ENCODE peak calls at places on chromosomes 2 and 18, in six cellular contexts. M, P, K, T, Z and V are unnamed samples.

GRCh38 chr2:178298785-178299212 is 104.5 kb downstream of the OSBPL6 start:
- DNase-seq in P (peak), K (no peak), Z (peak), M (no peak), T (no peak), V (peak)

GRCh38 chr18:39448942-39449341 is 1883.3 kb upstream of the CELF4 start:
- DNase-seq in K (no peak), P (peak), T (no peak), Z (peak), M (no peak), V (peak)

GRCh38 chr2:113240915-113241911 is 37.5 kb downstream of the PAX8 start:
- DNase-seq in K (peak), M (peak), T (peak), Z (peak), P (peak), V (peak)

GRCh38 chr2:66683068-66683467 is 248.1 kb downstream of the MEIS1 start:
- DNase-seq in P (no peak), K (no peak), Z (no peak), T (no peak), M (no peak), V (no peak)

GRCh38 chr2:149006883-149007543 is 31.5 kb upstream of the LYPD6B start:
- DNase-seq in Z (no peak), M (no peak), T (no peak), K (no peak), P (no peak), V (no peak)

GRCh38 chr2:56749152-56749752 is 565.5 kb downstream of the CCDC85A start:
- DNase-seq in T (no peak), Z (peak), P (peak), K (no peak), M (peak), V (peak)

GRCh38 chr2:38572167-38572566 is 30.6 kb downstream of the HNRNPLL start:
- DNase-seq in P (peak), T (no peak), M (no peak), Z (peak), K (no peak), V (peak)

GRCh38 chr2:160871096-160871495 is 289.1 kb upstream of the TANK start:
- DNase-seq in Z (peak), M (no peak), P (peak), T (no peak), K (no peak), V (peak)

GRCh38 chr18:21741511-21742322 is 1.1 kb downstream of the MIB1 start:
- DNase-seq in Z (no peak), K (peak), T (peak), P (peak), M (peak), V (peak)

GRCh38 chr18:63320690-63321265 is 1.2 kb upstream of the BCL2 start:
- DNase-seq in T (peak), M (peak), P (peak), K (peak), Z (peak), V (peak)

GRCh38 chr18:59219672-59220163 is at the start of gene GRP:
- DNase-seq in P (no peak), T (no peak), M (no peak), Z (no peak), K (no peak), V (no peak)

GRCh38 chr2:212683346-212683745 is 144.7 kb upstream of the ERBB4 start:
- DNase-seq in P (peak), Z (peak), K (no peak), T (no peak), M (no peak), V (peak)

GRCh38 chr2:23414876-23415275 is 29.9 kb downstream of the KLHL29 start:
- DNase-seq in M (no peak), Z (no peak), K (no peak), T (no peak), P (peak), V (no peak)
- TF ChIP-seq CTCF in M (peak), Z (no peak), K (no peak), T (no peak), P (peak), V (peak)

GRCh38 chr2:189261431-189261841 is 81.9 kb upstream of the COL5A2 start:
- DNase-seq in K (no peak), M (no peak), T (no peak), P (peak), Z (peak), V (peak)
- H3K4me3 ChIP-seq in K (no peak), M (no peak), T (no peak), P (no peak), Z (no peak), V (no peak)

DNA sequence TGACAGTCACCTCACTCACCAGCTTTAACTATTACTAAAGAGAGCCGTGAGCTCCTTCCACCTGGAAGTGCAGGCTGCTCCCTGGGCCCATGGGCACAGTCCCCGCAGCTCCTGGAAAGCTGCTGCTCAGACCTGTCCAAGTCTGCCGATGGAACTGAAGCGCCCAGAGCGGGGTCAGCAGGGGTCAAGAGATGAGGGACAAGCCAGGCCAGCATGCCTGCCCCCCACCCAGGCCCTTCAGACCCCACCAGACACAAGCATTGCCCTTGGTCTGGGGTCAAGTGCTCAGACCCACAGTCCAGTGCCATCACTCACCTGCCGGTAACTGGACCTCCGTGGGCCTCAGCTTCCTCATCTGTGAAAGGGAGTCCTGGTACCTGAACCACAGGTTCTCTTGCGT is 59.9 kb downstream of the BIN1 start:
- DNase-seq in M (no peak), P (no peak), T (peak), K (no peak), Z (no peak), V (no peak)
- TF ChIP-seq CTCF in M (no peak), P (no peak), T (no peak), K (no peak), Z (no peak), V (no peak)

GRCh38 chr2:182716665-182716990 is 571 bp downstream of the DNAJC10 start:
- DNase-seq in P (no peak), Z (no peak), K (no peak), T (peak), M (peak), V (peak)

GRCh38 chr2:182715896-182716664 is at the start of gene DNAJC10:
- DNase-seq in T (peak), M (peak), K (peak), P (peak), Z (peak), V (peak)

GRCh38 chr2:182718459-182718858 is 2.4 kb downstream of the DNAJC10 start:
- DNase-seq in P (no peak), T (no peak), K (no peak), Z (no peak), M (no peak), V (no peak)

GRCh38 chr2:182715121-182715895 is 749 bp upstream of the DNAJC10 start:
- DNase-seq in K (no peak), P (peak), Z (peak), M (peak), T (no peak), V (peak)

DNA sequence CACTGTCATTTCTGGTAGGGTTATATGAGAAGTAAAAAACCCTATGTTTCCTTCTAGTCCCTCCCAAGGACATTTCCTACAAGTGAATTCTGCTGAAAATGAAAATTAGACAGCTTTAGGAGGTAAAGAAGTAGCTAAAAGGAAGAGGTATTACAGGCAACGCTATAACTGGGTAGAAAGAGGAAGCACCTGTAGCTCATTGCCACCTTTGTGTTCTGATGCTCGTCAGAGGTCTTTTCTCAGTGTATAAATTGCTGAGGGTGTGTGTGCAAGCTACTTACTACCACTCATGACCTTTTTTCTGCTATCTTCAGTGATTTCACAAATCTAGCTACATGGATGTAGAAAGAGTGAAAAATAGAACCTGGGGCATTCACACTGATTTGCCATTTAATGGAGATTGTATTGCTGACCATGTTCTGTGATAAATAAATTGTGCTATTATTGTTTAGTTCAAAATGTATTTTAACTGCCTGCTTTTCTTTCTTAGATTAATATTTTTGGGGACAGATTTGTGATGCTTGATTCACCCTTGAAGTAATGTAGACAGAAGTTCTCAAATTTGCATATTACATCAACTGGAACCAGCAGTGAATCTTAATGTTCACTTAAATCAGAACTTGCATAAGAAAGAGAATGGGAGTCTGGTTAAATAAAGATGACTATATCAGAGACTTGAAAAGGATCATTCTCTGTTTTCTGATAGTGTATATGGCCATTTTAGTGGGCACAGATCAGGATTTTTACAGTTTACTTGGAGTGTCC is 1.6 kb downstream of the DNAJC10 start:
- DNase-seq in P (no peak), T (no peak), M (no peak), Z (no peak), K (no peak), V (no peak)
- H3K4me3 ChIP-seq in P (peak), T (peak), M (peak), Z (peak), K (no peak), V (no peak)

GRCh38 chr2:175729049-175729706 is 272.9 kb downstream of the LNPK start:
- DNase-seq in T (no peak), P (no peak), K (no peak), Z (no peak), M (no peak), V (no peak)

GRCh38 chr2:175726213-175726612 is 275.9 kb downstream of the LNPK start:
- DNase-seq in M (no peak), T (no peak), K (no peak), Z (no peak), P (peak), V (peak)

GRCh38 chr2:175734679-175735078 is 267.4 kb downstream of the LNPK start:
- DNase-seq in M (no peak), T (no peak), K (no peak), P (no peak), Z (no peak), V (no peak)

GRCh38 chr2:175732523-175732922 is 269.5 kb downstream of the LNPK start:
- DNase-seq in P (no peak), M (no peak), T (no peak), K (no peak), Z (no peak), V (no peak)

DNA sequence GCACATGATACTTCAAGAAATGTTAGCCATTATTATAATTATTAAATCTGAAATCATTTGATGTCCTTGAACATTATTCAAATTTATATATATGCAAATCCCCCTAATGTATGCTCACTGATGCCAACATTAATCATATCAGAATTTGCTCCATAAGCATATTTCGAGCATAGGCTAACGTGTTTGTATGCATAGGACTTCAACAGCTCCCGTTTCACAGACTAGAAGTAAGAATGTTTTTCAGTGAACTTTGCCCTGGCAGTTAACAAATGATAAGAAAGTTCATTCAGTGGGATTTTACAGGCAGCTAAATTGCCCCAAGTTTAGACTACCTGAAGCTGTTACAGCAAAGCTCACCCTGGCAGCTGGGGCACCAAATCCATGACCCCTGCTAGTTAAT is 272.0 kb downstream of the LNPK start:
- DNase-seq in T (no peak), M (no peak), K (no peak), Z (no peak), P (no peak), V (no peak)
- TF ChIP-seq CTCF in T (no peak), M (no peak), K (no peak), Z (no peak), P (no peak), V (no peak)

GRCh38 chr2:31354837-31355236 is 59.7 kb downstream of the XDH start:
- DNase-seq in M (no peak), P (peak), K (no peak), T (no peak), Z (peak), V (peak)
- H3K4me3 ChIP-seq in M (no peak), P (no peak), K (no peak), T (no peak), Z (no peak), V (no peak)

GRCh38 chr18:31741096-31741735 is 19.5 kb downstream of the SLC25A52 start:
- DNase-seq in M (peak), Z (peak), P (peak), T (peak), K (no peak), V (peak)
- TF ChIP-seq CTCF in M (peak), Z (peak), P (peak), T (no peak), K (peak), V (peak)